ENCODE peak calls at places on chromosomes 13 and 19, in six cellular contexts. One of them, this sample, is unnamed.
A peak's percentile ranks its signal among the peaks of the same experiment; 100 is the strongest.

GRCh38 chr13:71464673-71465072 is 402.3 kb downstream of the DACH1 start:
- DNase-seq in GM23338: no peak
- DNase-seq in heart left ventricle: no peak
- DNase-seq in fibroblast of lung: peak; percentile 11
- DNase-seq in neural progenitor cell: no peak
- DNase-seq in nephron progenitor cell: no peak
- DNase-seq in this sample: no peak

GRCh38 chr19:50203281-50204080 is at the start of gene MYH14:
- DNase-seq in neural progenitor cell: peak; percentile 97
- DNase-seq in nephron progenitor cell: peak; percentile 93
- DNase-seq in GM23338: peak; percentile 97
- DNase-seq in heart left ventricle: peak; percentile 93
- DNase-seq in fibroblast of lung: no peak
- DNase-seq in this sample: peak; percentile 93

GRCh38 chr19:50842130-50842529 is 8.8 kb upstream of the KLK15 start:
- DNase-seq in neural progenitor cell: no peak
- DNase-seq in GM23338: no peak
- DNase-seq in nephron progenitor cell: no peak
- DNase-seq in fibroblast of lung: no peak
- DNase-seq in heart left ventricle: no peak
- DNase-seq in this sample: no peak

GRCh38 chr13:79692846-79693245 is 211.9 kb downstream of the NDFIP2 start:
- DNase-seq in fibroblast of lung: no peak
- DNase-seq in neural progenitor cell: no peak
- DNase-seq in GM23338: no peak
- DNase-seq in heart left ventricle: no peak
- DNase-seq in nephron progenitor cell: no peak
- DNase-seq in this sample: no peak

GRCh38 chr19:45166723-45167252 is 6.0 kb upstream of the NKPD1 start:
- DNase-seq in nephron progenitor cell: peak; percentile 41
- DNase-seq in heart left ventricle: no peak
- DNase-seq in fibroblast of lung: no peak
- DNase-seq in neural progenitor cell: no peak
- DNase-seq in GM23338: peak; percentile 51
- DNase-seq in this sample: peak; percentile 76

GRCh38 chr13:114334305-114335053 is 20.2 kb downstream of the CHAMP1 start:
- DNase-seq in GM23338: no peak
- DNase-seq in nephron progenitor cell: no peak
- DNase-seq in neural progenitor cell: no peak
- DNase-seq in fibroblast of lung: no peak
- DNase-seq in heart left ventricle: no peak
- DNase-seq in this sample: no peak

GRCh38 chr19:2867025-2867991 is at the start of gene ZNF556:
- DNase-seq in GM23338: peak; percentile 7
- DNase-seq in neural progenitor cell: no peak
- DNase-seq in heart left ventricle: no peak
- DNase-seq in fibroblast of lung: no peak
- DNase-seq in nephron progenitor cell: no peak
- DNase-seq in this sample: no peak

GRCh38 chr13:65932587-65933239 is 1297.4 kb downstream of the PCDH9 start:
- DNase-seq in fibroblast of lung: no peak
- DNase-seq in nephron progenitor cell: peak; percentile 21
- DNase-seq in GM23338: no peak
- DNase-seq in heart left ventricle: no peak
- DNase-seq in neural progenitor cell: no peak
- DNase-seq in this sample: no peak

GRCh38 chr19:43526884-43527859 is at the start of gene ETHE1:
- DNase-seq in heart left ventricle: peak; percentile 90
- DNase-seq in GM23338: peak; percentile 89
- DNase-seq in nephron progenitor cell: peak; percentile 90
- DNase-seq in fibroblast of lung: peak; percentile 50
- DNase-seq in neural progenitor cell: peak; percentile 92
- DNase-seq in this sample: peak; percentile 93

GRCh38 chr19:55014714-55015113 is 23.4 kb downstream of the GP6 start:
- DNase-seq in neural progenitor cell: no peak
- DNase-seq in fibroblast of lung: no peak
- DNase-seq in nephron progenitor cell: no peak
- DNase-seq in heart left ventricle: no peak
- DNase-seq in GM23338: no peak
- DNase-seq in this sample: no peak

GRCh38 chr19:40567750-40568494 is 8.8 kb upstream of the SHKBP1 start:
- DNase-seq in neural progenitor cell: peak; percentile 63
- DNase-seq in fibroblast of lung: no peak
- DNase-seq in heart left ventricle: no peak
- DNase-seq in nephron progenitor cell: peak; percentile 53
- DNase-seq in GM23338: peak; percentile 62
- DNase-seq in this sample: peak; percentile 67

GRCh38 chr19:38698225-38699026 is 45.8 kb downstream of the CAPN12 start:
- DNase-seq in fibroblast of lung: no peak
- DNase-seq in GM23338: no peak
- DNase-seq in neural progenitor cell: peak; percentile 70
- DNase-seq in nephron progenitor cell: no peak
- DNase-seq in heart left ventricle: no peak
- DNase-seq in this sample: no peak

GRCh38 chr13:66578305-66578704 is 651.8 kb downstream of the PCDH9 start:
- DNase-seq in nephron progenitor cell: no peak
- DNase-seq in neural progenitor cell: no peak
- DNase-seq in fibroblast of lung: no peak
- DNase-seq in GM23338: no peak
- DNase-seq in heart left ventricle: no peak
- DNase-seq in this sample: no peak

GRCh38 chr13:43744630-43745029 is 42.1 kb downstream of the ENOX1 start:
- DNase-seq in fibroblast of lung: peak; percentile 18
- DNase-seq in neural progenitor cell: no peak
- DNase-seq in GM23338: peak; percentile 35
- DNase-seq in nephron progenitor cell: no peak
- DNase-seq in heart left ventricle: no peak
- DNase-seq in this sample: no peak

GRCh38 chr13:30639671-30640070 is 22.0 kb downstream of the USPL1 start:
- DNase-seq in neural progenitor cell: no peak
- DNase-seq in GM23338: no peak
- DNase-seq in nephron progenitor cell: no peak
- DNase-seq in fibroblast of lung: no peak
- DNase-seq in heart left ventricle: no peak
- DNase-seq in this sample: no peak

GRCh38 chr19:42255766-42256750 is 1.1 kb upstream of the ERF start:
- DNase-seq in heart left ventricle: peak; percentile 69
- DNase-seq in nephron progenitor cell: peak; percentile 48
- DNase-seq in fibroblast of lung: peak; percentile 45
- DNase-seq in neural progenitor cell: peak; percentile 84
- DNase-seq in GM23338: peak; percentile 79
- DNase-seq in this sample: peak; percentile 44

GRCh38 chr13:51148223-51148951 is 37.3 kb upstream of the C13orf42 start:
- DNase-seq in fibroblast of lung: no peak
- DNase-seq in GM23338: peak; percentile 78
- DNase-seq in neural progenitor cell: peak; percentile 52
- DNase-seq in heart left ventricle: no peak
- DNase-seq in nephron progenitor cell: peak; percentile 25
- DNase-seq in this sample: peak; percentile 24

GRCh38 chr13:39913928-39914327 is 258.5 kb downstream of the COG6 start:
- DNase-seq in fibroblast of lung: peak; percentile 51
- DNase-seq in heart left ventricle: no peak
- DNase-seq in GM23338: no peak
- DNase-seq in neural progenitor cell: no peak
- DNase-seq in nephron progenitor cell: no peak
- DNase-seq in this sample: no peak

GRCh38 chr19:294341-294818 is 3.2 kb upstream of the PLPP2 start:
- DNase-seq in GM23338: no peak
- DNase-seq in fibroblast of lung: no peak
- DNase-seq in nephron progenitor cell: peak; percentile 42
- DNase-seq in neural progenitor cell: peak; percentile 23
- DNase-seq in heart left ventricle: no peak
- DNase-seq in this sample: no peak

GRCh38 chr19:23070353-23070781 is 46.5 kb upstream of the ZNF730 start:
- DNase-seq in heart left ventricle: peak; percentile 43
- DNase-seq in GM23338: peak; percentile 86
- DNase-seq in nephron progenitor cell: no peak
- DNase-seq in neural progenitor cell: no peak
- DNase-seq in fibroblast of lung: peak; percentile 54
- DNase-seq in this sample: peak; percentile 48

GRCh38 chr13:51370116-51370515 is 30.6 kb downstream of the SERPINE3 start:
- DNase-seq in heart left ventricle: no peak
- DNase-seq in nephron progenitor cell: no peak
- DNase-seq in neural progenitor cell: no peak
- DNase-seq in GM23338: no peak
- DNase-seq in fibroblast of lung: peak; percentile 68
- DNase-seq in this sample: no peak

GRCh38 chr19:39001016-39001415 is 25.5 kb upstream of the FBXO17 start:
- DNase-seq in heart left ventricle: no peak
- DNase-seq in fibroblast of lung: peak; percentile 9
- DNase-seq in GM23338: no peak
- DNase-seq in neural progenitor cell: no peak
- DNase-seq in nephron progenitor cell: no peak
- DNase-seq in this sample: peak; percentile 52

GRCh38 chr13:110363009-110363408 is 55.9 kb downstream of the COL4A2 start:
- DNase-seq in neural progenitor cell: peak; percentile 29
- DNase-seq in fibroblast of lung: no peak
- DNase-seq in GM23338: peak; percentile 64
- DNase-seq in nephron progenitor cell: no peak
- DNase-seq in heart left ventricle: no peak
- DNase-seq in this sample: no peak

GRCh38 chr19:3573162-3573857 is 566 bp downstream of the HMG20B start:
- DNase-seq in heart left ventricle: peak; percentile 55
- DNase-seq in fibroblast of lung: no peak
- DNase-seq in neural progenitor cell: peak; percentile 61
- DNase-seq in nephron progenitor cell: peak; percentile 54
- DNase-seq in GM23338: peak; percentile 51
- DNase-seq in this sample: peak; percentile 56

GRCh38 chr19:4866595-4867424 is 657 bp downstream of the PLIN3 start:
- DNase-seq in GM23338: peak; percentile 79
- DNase-seq in heart left ventricle: peak; percentile 71
- DNase-seq in nephron progenitor cell: peak; percentile 52
- DNase-seq in neural progenitor cell: peak; percentile 80
- DNase-seq in fibroblast of lung: peak; percentile 44
- DNase-seq in this sample: peak; percentile 40
- TF ChIP-seq CTCF in GM23338: no peak
- TF ChIP-seq CTCF in heart left ventricle: no peak
- TF ChIP-seq CTCF in nephron progenitor cell: no peak
- TF ChIP-seq CTCF in neural progenitor cell: no peak
- TF ChIP-seq CTCF in fibroblast of lung: no peak
- TF ChIP-seq CTCF in this sample: no peak

DNA sequence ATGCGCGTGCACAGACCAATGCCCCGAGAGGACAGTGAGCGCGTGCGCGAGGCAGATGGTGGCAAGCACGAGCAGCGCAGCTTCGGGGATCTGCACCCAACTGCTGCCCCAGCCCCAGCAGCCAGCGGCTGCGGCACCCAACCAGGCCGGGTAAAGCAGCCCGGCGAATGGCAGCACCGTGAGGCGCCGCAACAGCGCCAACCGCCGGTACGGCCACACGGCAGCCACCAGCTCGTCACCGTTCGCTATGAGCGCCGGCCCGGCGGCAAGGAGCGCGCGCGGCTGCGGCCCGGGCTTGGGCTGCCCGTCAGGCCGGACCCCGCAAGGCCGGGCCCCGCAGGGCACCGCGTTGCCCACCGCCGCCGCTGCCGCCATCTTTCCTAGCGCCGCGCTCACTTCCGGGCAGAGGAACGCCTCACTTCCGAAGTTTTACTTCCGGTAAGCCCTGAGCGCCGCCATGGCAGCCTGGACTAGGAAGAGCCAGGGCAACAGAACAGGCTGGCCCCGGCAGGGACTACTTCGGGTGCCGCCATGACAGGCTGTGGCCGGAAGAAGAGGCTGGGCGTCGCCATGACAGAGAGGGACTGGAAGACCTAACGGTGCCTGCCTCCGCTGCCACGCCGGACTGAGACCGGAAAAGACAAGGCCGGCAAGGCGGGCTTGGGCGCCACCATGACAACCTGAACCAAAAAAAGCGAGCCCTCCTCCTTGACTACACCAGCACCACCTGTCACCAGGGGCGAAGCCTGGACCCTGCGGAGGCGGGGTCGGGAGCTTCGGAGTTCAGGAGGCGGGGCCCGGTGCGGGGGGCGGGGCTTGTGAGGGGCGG is at the start of gene ATP13A1:
- DNase-seq in nephron progenitor cell: peak; percentile 86
- DNase-seq in fibroblast of lung: peak; percentile 98
- DNase-seq in neural progenitor cell: peak; percentile 97
- DNase-seq in GM23338: peak; percentile 95
- DNase-seq in heart left ventricle: peak; percentile 99
- DNase-seq in this sample: peak; percentile 92
- TF ChIP-seq CTCF in nephron progenitor cell: no peak
- TF ChIP-seq CTCF in fibroblast of lung: no peak
- TF ChIP-seq CTCF in neural progenitor cell: peak; percentile 38
- TF ChIP-seq CTCF in GM23338: no peak
- TF ChIP-seq CTCF in heart left ventricle: peak; percentile 34
- TF ChIP-seq CTCF in this sample: no peak

GRCh38 chr19:31264379-31264778 is 84.9 kb downstream of the TSHZ3 start:
- DNase-seq in nephron progenitor cell: no peak
- DNase-seq in fibroblast of lung: no peak
- DNase-seq in neural progenitor cell: no peak
- DNase-seq in heart left ventricle: no peak
- DNase-seq in GM23338: peak; percentile 2
- DNase-seq in this sample: no peak

GRCh38 chr19:31262673-31263308 is 86.4 kb downstream of the TSHZ3 start:
- DNase-seq in neural progenitor cell: no peak
- DNase-seq in GM23338: no peak
- DNase-seq in fibroblast of lung: peak; percentile 40
- DNase-seq in nephron progenitor cell: no peak
- DNase-seq in heart left ventricle: no peak
- DNase-seq in this sample: no peak

GRCh38 chr19:31261651-31262331 is 87.4 kb downstream of the TSHZ3 start:
- DNase-seq in neural progenitor cell: no peak
- DNase-seq in nephron progenitor cell: no peak
- DNase-seq in GM23338: no peak
- DNase-seq in heart left ventricle: no peak
- DNase-seq in fibroblast of lung: peak; percentile 91
- DNase-seq in this sample: no peak

GRCh38 chr19:31261019-31261595 is 88.1 kb downstream of the TSHZ3 start:
- DNase-seq in neural progenitor cell: no peak
- DNase-seq in GM23338: no peak
- DNase-seq in fibroblast of lung: no peak
- DNase-seq in nephron progenitor cell: no peak
- DNase-seq in heart left ventricle: no peak
- DNase-seq in this sample: no peak

GRCh38 chr19:31263317-31263716 is 85.9 kb downstream of the TSHZ3 start:
- DNase-seq in neural progenitor cell: no peak
- DNase-seq in heart left ventricle: no peak
- DNase-seq in fibroblast of lung: no peak
- DNase-seq in nephron progenitor cell: no peak
- DNase-seq in GM23338: no peak
- DNase-seq in this sample: no peak
- TF ChIP-seq CTCF in neural progenitor cell: no peak
- TF ChIP-seq CTCF in heart left ventricle: no peak
- TF ChIP-seq CTCF in fibroblast of lung: no peak
- TF ChIP-seq CTCF in nephron progenitor cell: no peak
- TF ChIP-seq CTCF in GM23338: no peak
- TF ChIP-seq CTCF in this sample: no peak

GRCh38 chr13:21606781-21607180 is 2.8 kb upstream of the MICU2 start:
- DNase-seq in GM23338: no peak
- DNase-seq in heart left ventricle: no peak
- DNase-seq in neural progenitor cell: no peak
- DNase-seq in nephron progenitor cell: peak; percentile 4
- DNase-seq in fibroblast of lung: no peak
- DNase-seq in this sample: no peak

GRCh38 chr13:21608961-21609360 is 5.0 kb upstream of the MICU2 start:
- DNase-seq in neural progenitor cell: no peak
- DNase-seq in fibroblast of lung: no peak
- DNase-seq in GM23338: no peak
- DNase-seq in heart left ventricle: no peak
- DNase-seq in nephron progenitor cell: no peak
- DNase-seq in this sample: no peak

GRCh38 chr13:21606251-21606650 is 2.3 kb upstream of the MICU2 start:
- DNase-seq in heart left ventricle: no peak
- DNase-seq in GM23338: no peak
- DNase-seq in neural progenitor cell: no peak
- DNase-seq in nephron progenitor cell: no peak
- DNase-seq in fibroblast of lung: no peak
- DNase-seq in this sample: no peak

GRCh38 chr13:21603531-21604448 is at the start of gene MICU2:
- DNase-seq in GM23338: peak; percentile 97
- DNase-seq in nephron progenitor cell: peak; percentile 90
- DNase-seq in neural progenitor cell: peak; percentile 96
- DNase-seq in fibroblast of lung: peak; percentile 92
- DNase-seq in heart left ventricle: peak; percentile 96
- DNase-seq in this sample: peak; percentile 96
- TF ChIP-seq CTCF in GM23338: no peak
- TF ChIP-seq CTCF in nephron progenitor cell: no peak
- TF ChIP-seq CTCF in neural progenitor cell: no peak
- TF ChIP-seq CTCF in fibroblast of lung: peak; percentile 9
- TF ChIP-seq CTCF in heart left ventricle: peak; percentile 41
- TF ChIP-seq CTCF in this sample: peak; percentile 32